ENCODE peak calls at places on chromosomes 4 and X, in ten cellular contexts. One of them, this sample, is unnamed.

GRCh38 chr4:19381068-19381467 is 870.6 kb upstream of the SLIT2 start:
- DNase-seq in AG04449: peak
- DNase-seq in EH: peak
- DNase-seq in mesenchymal stem cell: peak
- DNase-seq in natural killer cell treated with Interleukin-12 subunit alpha and Interleukin-12 subunit beta and Interleukin-15 and Interleukin-18, amount 100 ng/mL, for 72 hours: no peak
- DNase-seq in A172: peak
- DNase-seq in NK-92 treated with Interleukin-12 subunit alpha and Interleukin-12 subunit beta, amount 100 ng/mL, for 24 hours: no peak
- DNase-seq in NCI-H748 treated with DMSO at 0.1 percent for 48 hours: no peak
- DNase-seq in AG08396: peak
- DNase-seq in T-helper 17 cell: no peak
- DNase-seq in this sample: no peak

GRCh38 chr4:1907848-1908525 is 36.8 kb downstream of the NSD2 start:
- DNase-seq in AG08396: no peak
- DNase-seq in AG04449: no peak
- DNase-seq in EH: no peak
- DNase-seq in T-helper 17 cell: no peak
- DNase-seq in natural killer cell treated with Interleukin-12 subunit alpha and Interleukin-12 subunit beta and Interleukin-15 and Interleukin-18, amount 100 ng/mL, for 72 hours: no peak
- DNase-seq in NK-92 treated with Interleukin-12 subunit alpha and Interleukin-12 subunit beta, amount 100 ng/mL, for 24 hours: no peak
- DNase-seq in mesenchymal stem cell: no peak
- DNase-seq in A172: no peak
- DNase-seq in NCI-H748 treated with DMSO at 0.1 percent for 48 hours: no peak
- DNase-seq in this sample: no peak

GRCh38 chr4:74531952-74532794 is 87.2 kb downstream of the AREG start:
- DNase-seq in AG08396: peak
- DNase-seq in A172: peak
- DNase-seq in EH: peak
- DNase-seq in NCI-H748 treated with DMSO at 0.1 percent for 48 hours: peak
- DNase-seq in AG04449: peak
- DNase-seq in T-helper 17 cell: no peak
- DNase-seq in natural killer cell treated with Interleukin-12 subunit alpha and Interleukin-12 subunit beta and Interleukin-15 and Interleukin-18, amount 100 ng/mL, for 72 hours: no peak
- DNase-seq in NK-92 treated with Interleukin-12 subunit alpha and Interleukin-12 subunit beta, amount 100 ng/mL, for 24 hours: no peak
- DNase-seq in mesenchymal stem cell: peak
- DNase-seq in this sample: peak

GRCh38 chr4:148795156-148795864 is 353.1 kb upstream of the NR3C2 start:
- DNase-seq in AG04449: no peak
- DNase-seq in EH: no peak
- DNase-seq in NK-92 treated with Interleukin-12 subunit alpha and Interleukin-12 subunit beta, amount 100 ng/mL, for 24 hours: no peak
- DNase-seq in T-helper 17 cell: no peak
- DNase-seq in NCI-H748 treated with DMSO at 0.1 percent for 48 hours: no peak
- DNase-seq in natural killer cell treated with Interleukin-12 subunit alpha and Interleukin-12 subunit beta and Interleukin-15 and Interleukin-18, amount 100 ng/mL, for 72 hours: no peak
- DNase-seq in A172: peak
- DNase-seq in mesenchymal stem cell: no peak
- DNase-seq in AG08396: peak
- DNase-seq in this sample: no peak

GRCh38 chr4:76270776-76271175 is 19.3 kb downstream of the FAM47E start:
- DNase-seq in EH: no peak
- DNase-seq in NK-92 treated with Interleukin-12 subunit alpha and Interleukin-12 subunit beta, amount 100 ng/mL, for 24 hours: no peak
- DNase-seq in T-helper 17 cell: no peak
- DNase-seq in A172: no peak
- DNase-seq in NCI-H748 treated with DMSO at 0.1 percent for 48 hours: no peak
- DNase-seq in mesenchymal stem cell: no peak
- DNase-seq in natural killer cell treated with Interleukin-12 subunit alpha and Interleukin-12 subunit beta and Interleukin-15 and Interleukin-18, amount 100 ng/mL, for 72 hours: no peak
- DNase-seq in AG04449: no peak
- DNase-seq in AG08396: no peak
- DNase-seq in this sample: no peak

GRCh38 chr4:173403051-173403450 is 4.1 kb upstream of the SCRG1 start:
- DNase-seq in AG08396: peak
- DNase-seq in EH: peak
- DNase-seq in NCI-H748 treated with DMSO at 0.1 percent for 48 hours: no peak
- DNase-seq in natural killer cell treated with Interleukin-12 subunit alpha and Interleukin-12 subunit beta and Interleukin-15 and Interleukin-18, amount 100 ng/mL, for 72 hours: no peak
- DNase-seq in AG04449: no peak
- DNase-seq in mesenchymal stem cell: peak
- DNase-seq in T-helper 17 cell: no peak
- DNase-seq in A172: peak
- DNase-seq in NK-92 treated with Interleukin-12 subunit alpha and Interleukin-12 subunit beta, amount 100 ng/mL, for 24 hours: no peak
- DNase-seq in this sample: no peak

GRCh38 chr4:102988429-102989020 is 31.0 kb downstream of the SLC9B1 start:
- DNase-seq in A172: no peak
- DNase-seq in natural killer cell treated with Interleukin-12 subunit alpha and Interleukin-12 subunit beta and Interleukin-15 and Interleukin-18, amount 100 ng/mL, for 72 hours: no peak
- DNase-seq in T-helper 17 cell: no peak
- DNase-seq in AG08396: no peak
- DNase-seq in NCI-H748 treated with DMSO at 0.1 percent for 48 hours: no peak
- DNase-seq in NK-92 treated with Interleukin-12 subunit alpha and Interleukin-12 subunit beta, amount 100 ng/mL, for 24 hours: no peak
- DNase-seq in mesenchymal stem cell: no peak
- DNase-seq in EH: no peak
- DNase-seq in AG04449: no peak
- DNase-seq in this sample: no peak

GRCh38 chr4:13541720-13542576 is 2.4 kb downstream of the NKX3-2 start:
- DNase-seq in NCI-H748 treated with DMSO at 0.1 percent for 48 hours: no peak
- DNase-seq in natural killer cell treated with Interleukin-12 subunit alpha and Interleukin-12 subunit beta and Interleukin-15 and Interleukin-18, amount 100 ng/mL, for 72 hours: no peak
- DNase-seq in A172: no peak
- DNase-seq in AG08396: peak
- DNase-seq in NK-92 treated with Interleukin-12 subunit alpha and Interleukin-12 subunit beta, amount 100 ng/mL, for 24 hours: no peak
- DNase-seq in mesenchymal stem cell: no peak
- DNase-seq in T-helper 17 cell: no peak
- DNase-seq in AG04449: no peak
- DNase-seq in EH: no peak
- DNase-seq in this sample: peak

GRCh38 chr4:6183740-6184139 is 16.6 kb downstream of the JAKMIP1 start:
- DNase-seq in AG04449: no peak
- DNase-seq in NCI-H748 treated with DMSO at 0.1 percent for 48 hours: no peak
- DNase-seq in natural killer cell treated with Interleukin-12 subunit alpha and Interleukin-12 subunit beta and Interleukin-15 and Interleukin-18, amount 100 ng/mL, for 72 hours: no peak
- DNase-seq in T-helper 17 cell: no peak
- DNase-seq in NK-92 treated with Interleukin-12 subunit alpha and Interleukin-12 subunit beta, amount 100 ng/mL, for 24 hours: no peak
- DNase-seq in A172: no peak
- DNase-seq in AG08396: no peak
- DNase-seq in EH: no peak
- DNase-seq in mesenchymal stem cell: no peak
- DNase-seq in this sample: no peak

GRCh38 chr4:154998773-154999172 is 209.7 kb upstream of the NPY2R start:
- DNase-seq in EH: no peak
- DNase-seq in NCI-H748 treated with DMSO at 0.1 percent for 48 hours: no peak
- DNase-seq in AG04449: no peak
- DNase-seq in A172: no peak
- DNase-seq in AG08396: no peak
- DNase-seq in mesenchymal stem cell: no peak
- DNase-seq in natural killer cell treated with Interleukin-12 subunit alpha and Interleukin-12 subunit beta and Interleukin-15 and Interleukin-18, amount 100 ng/mL, for 72 hours: no peak
- DNase-seq in T-helper 17 cell: no peak
- DNase-seq in NK-92 treated with Interleukin-12 subunit alpha and Interleukin-12 subunit beta, amount 100 ng/mL, for 24 hours: no peak
- DNase-seq in this sample: no peak

GRCh38 chr4:184328022-184328736 is 110.5 kb upstream of the ENPP6 start:
- DNase-seq in T-helper 17 cell: no peak
- DNase-seq in mesenchymal stem cell: no peak
- DNase-seq in natural killer cell treated with Interleukin-12 subunit alpha and Interleukin-12 subunit beta and Interleukin-15 and Interleukin-18, amount 100 ng/mL, for 72 hours: no peak
- DNase-seq in NK-92 treated with Interleukin-12 subunit alpha and Interleukin-12 subunit beta, amount 100 ng/mL, for 24 hours: no peak
- DNase-seq in A172: no peak
- DNase-seq in NCI-H748 treated with DMSO at 0.1 percent for 48 hours: no peak
- DNase-seq in AG04449: no peak
- DNase-seq in AG08396: no peak
- DNase-seq in EH: no peak
- DNase-seq in this sample: no peak

GRCh38 chr4:6942238-6942800 is 32.7 kb downstream of the TBC1D14 start:
- DNase-seq in mesenchymal stem cell: peak
- DNase-seq in T-helper 17 cell: no peak
- DNase-seq in AG04449: peak
- DNase-seq in NCI-H748 treated with DMSO at 0.1 percent for 48 hours: no peak
- DNase-seq in NK-92 treated with Interleukin-12 subunit alpha and Interleukin-12 subunit beta, amount 100 ng/mL, for 24 hours: peak
- DNase-seq in AG08396: peak
- DNase-seq in natural killer cell treated with Interleukin-12 subunit alpha and Interleukin-12 subunit beta and Interleukin-15 and Interleukin-18, amount 100 ng/mL, for 72 hours: peak
- DNase-seq in EH: peak
- DNase-seq in A172: peak
- DNase-seq in this sample: no peak

GRCh38 chr4:8510191-8510590 is 69.6 kb downstream of the TRMT44 start:
- DNase-seq in AG04449: no peak
- DNase-seq in mesenchymal stem cell: no peak
- DNase-seq in EH: no peak
- DNase-seq in T-helper 17 cell: no peak
- DNase-seq in AG08396: no peak
- DNase-seq in natural killer cell treated with Interleukin-12 subunit alpha and Interleukin-12 subunit beta and Interleukin-15 and Interleukin-18, amount 100 ng/mL, for 72 hours: no peak
- DNase-seq in NK-92 treated with Interleukin-12 subunit alpha and Interleukin-12 subunit beta, amount 100 ng/mL, for 24 hours: no peak
- DNase-seq in A172: no peak
- DNase-seq in NCI-H748 treated with DMSO at 0.1 percent for 48 hours: no peak
- DNase-seq in this sample: no peak

GRCh38 chrX:10618911-10619310 is 1.5 kb downstream of the MID1 start:
- DNase-seq in T-helper 17 cell: no peak
- DNase-seq in AG04449: no peak
- DNase-seq in NK-92 treated with Interleukin-12 subunit alpha and Interleukin-12 subunit beta, amount 100 ng/mL, for 24 hours: no peak
- DNase-seq in natural killer cell treated with Interleukin-12 subunit alpha and Interleukin-12 subunit beta and Interleukin-15 and Interleukin-18, amount 100 ng/mL, for 72 hours: no peak
- DNase-seq in A172: no peak
- DNase-seq in mesenchymal stem cell: no peak
- DNase-seq in NCI-H748 treated with DMSO at 0.1 percent for 48 hours: no peak
- DNase-seq in AG08396: no peak
- DNase-seq in EH: no peak
- DNase-seq in this sample: no peak

GRCh38 chr4:85127653-85128052 is 161.2 kb upstream of the WDFY3 start:
- DNase-seq in NCI-H748 treated with DMSO at 0.1 percent for 48 hours: no peak
- DNase-seq in AG08396: peak
- DNase-seq in NK-92 treated with Interleukin-12 subunit alpha and Interleukin-12 subunit beta, amount 100 ng/mL, for 24 hours: no peak
- DNase-seq in natural killer cell treated with Interleukin-12 subunit alpha and Interleukin-12 subunit beta and Interleukin-15 and Interleukin-18, amount 100 ng/mL, for 72 hours: no peak
- DNase-seq in A172: peak
- DNase-seq in mesenchymal stem cell: peak
- DNase-seq in EH: peak
- DNase-seq in T-helper 17 cell: no peak
- DNase-seq in AG04449: no peak
- DNase-seq in this sample: no peak

GRCh38 chr4:42216569-42216968 is 64.1 kb upstream of the BEND4 start:
- DNase-seq in T-helper 17 cell: no peak
- DNase-seq in natural killer cell treated with Interleukin-12 subunit alpha and Interleukin-12 subunit beta and Interleukin-15 and Interleukin-18, amount 100 ng/mL, for 72 hours: no peak
- DNase-seq in A172: no peak
- DNase-seq in NK-92 treated with Interleukin-12 subunit alpha and Interleukin-12 subunit beta, amount 100 ng/mL, for 24 hours: no peak
- DNase-seq in EH: no peak
- DNase-seq in NCI-H748 treated with DMSO at 0.1 percent for 48 hours: no peak
- DNase-seq in mesenchymal stem cell: no peak
- DNase-seq in AG08396: no peak
- DNase-seq in AG04449: no peak
- DNase-seq in this sample: no peak

GRCh38 chr4:76634239-76634638 is 199.2 kb downstream of the SHROOM3 start:
- DNase-seq in NK-92 treated with Interleukin-12 subunit alpha and Interleukin-12 subunit beta, amount 100 ng/mL, for 24 hours: no peak
- DNase-seq in T-helper 17 cell: no peak
- DNase-seq in A172: peak
- DNase-seq in mesenchymal stem cell: peak
- DNase-seq in natural killer cell treated with Interleukin-12 subunit alpha and Interleukin-12 subunit beta and Interleukin-15 and Interleukin-18, amount 100 ng/mL, for 72 hours: no peak
- DNase-seq in NCI-H748 treated with DMSO at 0.1 percent for 48 hours: no peak
- DNase-seq in AG08396: peak
- DNase-seq in AG04449: peak
- DNase-seq in EH: peak
- DNase-seq in this sample: no peak

GRCh38 chrX:46554942-46555341 is 9.7 kb upstream of the ZNF674 start:
- DNase-seq in NK-92 treated with Interleukin-12 subunit alpha and Interleukin-12 subunit beta, amount 100 ng/mL, for 24 hours: no peak
- DNase-seq in mesenchymal stem cell: peak
- DNase-seq in T-helper 17 cell: no peak
- DNase-seq in EH: peak
- DNase-seq in A172: no peak
- DNase-seq in NCI-H748 treated with DMSO at 0.1 percent for 48 hours: no peak
- DNase-seq in natural killer cell treated with Interleukin-12 subunit alpha and Interleukin-12 subunit beta and Interleukin-15 and Interleukin-18, amount 100 ng/mL, for 72 hours: no peak
- DNase-seq in AG04449: no peak
- DNase-seq in AG08396: no peak
- DNase-seq in this sample: no peak

GRCh38 chrX:40922307-40922706 is 162.9 kb upstream of the USP9X start:
- DNase-seq in NK-92 treated with Interleukin-12 subunit alpha and Interleukin-12 subunit beta, amount 100 ng/mL, for 24 hours: no peak
- DNase-seq in A172: peak
- DNase-seq in EH: peak
- DNase-seq in T-helper 17 cell: no peak
- DNase-seq in NCI-H748 treated with DMSO at 0.1 percent for 48 hours: peak
- DNase-seq in mesenchymal stem cell: peak
- DNase-seq in AG08396: peak
- DNase-seq in natural killer cell treated with Interleukin-12 subunit alpha and Interleukin-12 subunit beta and Interleukin-15 and Interleukin-18, amount 100 ng/mL, for 72 hours: no peak
- DNase-seq in AG04449: no peak
- DNase-seq in this sample: no peak

GRCh38 chrX:2931612-2932011 is 2.5 kb upstream of the ARSD start:
- DNase-seq in natural killer cell treated with Interleukin-12 subunit alpha and Interleukin-12 subunit beta and Interleukin-15 and Interleukin-18, amount 100 ng/mL, for 72 hours: no peak
- DNase-seq in EH: no peak
- DNase-seq in A172: no peak
- DNase-seq in mesenchymal stem cell: no peak
- DNase-seq in NK-92 treated with Interleukin-12 subunit alpha and Interleukin-12 subunit beta, amount 100 ng/mL, for 24 hours: no peak
- DNase-seq in AG08396: no peak
- DNase-seq in NCI-H748 treated with DMSO at 0.1 percent for 48 hours: no peak
- DNase-seq in AG04449: no peak
- DNase-seq in T-helper 17 cell: no peak
- DNase-seq in this sample: no peak

GRCh38 chr4:48375651-48376291 is 34.4 kb downstream of the SLAIN2 start:
- DNase-seq in mesenchymal stem cell: peak
- DNase-seq in EH: peak
- DNase-seq in A172: peak
- DNase-seq in NK-92 treated with Interleukin-12 subunit alpha and Interleukin-12 subunit beta, amount 100 ng/mL, for 24 hours: no peak
- DNase-seq in T-helper 17 cell: no peak
- DNase-seq in NCI-H748 treated with DMSO at 0.1 percent for 48 hours: no peak
- DNase-seq in natural killer cell treated with Interleukin-12 subunit alpha and Interleukin-12 subunit beta and Interleukin-15 and Interleukin-18, amount 100 ng/mL, for 72 hours: no peak
- DNase-seq in AG08396: peak
- DNase-seq in AG04449: peak
- DNase-seq in this sample: peak

GRCh38 chr4:140743194-140743931 is 12.8 kb downstream of the TBC1D9 start:
- DNase-seq in mesenchymal stem cell: peak
- DNase-seq in natural killer cell treated with Interleukin-12 subunit alpha and Interleukin-12 subunit beta and Interleukin-15 and Interleukin-18, amount 100 ng/mL, for 72 hours: no peak
- DNase-seq in AG08396: peak
- DNase-seq in EH: peak
- DNase-seq in NCI-H748 treated with DMSO at 0.1 percent for 48 hours: no peak
- DNase-seq in AG04449: no peak
- DNase-seq in NK-92 treated with Interleukin-12 subunit alpha and Interleukin-12 subunit beta, amount 100 ng/mL, for 24 hours: no peak
- DNase-seq in T-helper 17 cell: no peak
- DNase-seq in A172: peak
- DNase-seq in this sample: no peak

GRCh38 chr4:1075266-1075665 is 38.1 kb downstream of the RNF212 start:
- DNase-seq in T-helper 17 cell: no peak
- DNase-seq in NCI-H748 treated with DMSO at 0.1 percent for 48 hours: no peak
- DNase-seq in NK-92 treated with Interleukin-12 subunit alpha and Interleukin-12 subunit beta, amount 100 ng/mL, for 24 hours: no peak
- DNase-seq in EH: no peak
- DNase-seq in A172: no peak
- DNase-seq in mesenchymal stem cell: no peak
- DNase-seq in AG04449: no peak
- DNase-seq in AG08396: no peak
- DNase-seq in natural killer cell treated with Interleukin-12 subunit alpha and Interleukin-12 subunit beta and Interleukin-15 and Interleukin-18, amount 100 ng/mL, for 72 hours: no peak
- DNase-seq in this sample: no peak

GRCh38 chrX:39439910-39440733 is 638.9 kb downstream of the MID1IP1 start:
- DNase-seq in NK-92 treated with Interleukin-12 subunit alpha and Interleukin-12 subunit beta, amount 100 ng/mL, for 24 hours: no peak
- DNase-seq in T-helper 17 cell: no peak
- DNase-seq in AG04449: no peak
- DNase-seq in NCI-H748 treated with DMSO at 0.1 percent for 48 hours: no peak
- DNase-seq in A172: no peak
- DNase-seq in AG08396: no peak
- DNase-seq in natural killer cell treated with Interleukin-12 subunit alpha and Interleukin-12 subunit beta and Interleukin-15 and Interleukin-18, amount 100 ng/mL, for 72 hours: no peak
- DNase-seq in EH: no peak
- DNase-seq in mesenchymal stem cell: no peak
- DNase-seq in this sample: no peak

GRCh38 chrX:97026406-97026805 is 142.7 kb downstream of the RPA4 start:
- DNase-seq in natural killer cell treated with Interleukin-12 subunit alpha and Interleukin-12 subunit beta and Interleukin-15 and Interleukin-18, amount 100 ng/mL, for 72 hours: no peak
- DNase-seq in A172: no peak
- DNase-seq in EH: no peak
- DNase-seq in NK-92 treated with Interleukin-12 subunit alpha and Interleukin-12 subunit beta, amount 100 ng/mL, for 24 hours: no peak
- DNase-seq in AG08396: no peak
- DNase-seq in NCI-H748 treated with DMSO at 0.1 percent for 48 hours: peak
- DNase-seq in AG04449: no peak
- DNase-seq in mesenchymal stem cell: peak
- DNase-seq in T-helper 17 cell: no peak
- DNase-seq in this sample: peak

GRCh38 chr4:61992351-61992750 is 792.2 kb downstream of the ADGRL3 start:
- DNase-seq in A172: no peak
- DNase-seq in AG04449: no peak
- DNase-seq in mesenchymal stem cell: no peak
- DNase-seq in T-helper 17 cell: no peak
- DNase-seq in EH: no peak
- DNase-seq in natural killer cell treated with Interleukin-12 subunit alpha and Interleukin-12 subunit beta and Interleukin-15 and Interleukin-18, amount 100 ng/mL, for 72 hours: no peak
- DNase-seq in NCI-H748 treated with DMSO at 0.1 percent for 48 hours: peak
- DNase-seq in AG08396: no peak
- DNase-seq in NK-92 treated with Interleukin-12 subunit alpha and Interleukin-12 subunit beta, amount 100 ng/mL, for 24 hours: no peak
- DNase-seq in this sample: peak

GRCh38 chr4:11471613-11472012 is 42.9 kb upstream of the HS3ST1 start:
- DNase-seq in NCI-H748 treated with DMSO at 0.1 percent for 48 hours: no peak
- DNase-seq in EH: no peak
- DNase-seq in A172: no peak
- DNase-seq in AG04449: no peak
- DNase-seq in NK-92 treated with Interleukin-12 subunit alpha and Interleukin-12 subunit beta, amount 100 ng/mL, for 24 hours: peak
- DNase-seq in natural killer cell treated with Interleukin-12 subunit alpha and Interleukin-12 subunit beta and Interleukin-15 and Interleukin-18, amount 100 ng/mL, for 72 hours: peak
- DNase-seq in mesenchymal stem cell: no peak
- DNase-seq in AG08396: no peak
- DNase-seq in T-helper 17 cell: no peak
- DNase-seq in this sample: no peak

GRCh38 chr4:38759790-38760122 is 23.0 kb downstream of the TLR10 start:
- DNase-seq in EH: no peak
- DNase-seq in mesenchymal stem cell: no peak
- DNase-seq in A172: no peak
- DNase-seq in NK-92 treated with Interleukin-12 subunit alpha and Interleukin-12 subunit beta, amount 100 ng/mL, for 24 hours: no peak
- DNase-seq in NCI-H748 treated with DMSO at 0.1 percent for 48 hours: no peak
- DNase-seq in T-helper 17 cell: no peak
- DNase-seq in natural killer cell treated with Interleukin-12 subunit alpha and Interleukin-12 subunit beta and Interleukin-15 and Interleukin-18, amount 100 ng/mL, for 72 hours: no peak
- DNase-seq in AG08396: no peak
- DNase-seq in AG04449: no peak
- DNase-seq in this sample: no peak